ENCODE peak calls at places on chromosomes 7 and 10, in ten cellular contexts. T is left ventricle myocardium inferior, A is hepatocyte, Q is cardiac fibroblast, B is AG09309, F is BJ, X is fibroblast of lung, Z is choroid plexus epithelial cell, V is HFFc6, G is mucosa of descending colon. C is an unnamed sample.
A peak's percentile ranks its signal among the peaks of the same experiment; 100 is the strongest.

GRCh38 chr7:34090796-34091195 is 185.5 kb downstream of the BMPER start:
- DNase-seq in Z (no peak), F (no peak), T (no peak), A (no peak), G (no peak), B (no peak), V (no peak), Q (no peak), X (no peak), C (no peak)

GRCh38 chr10:127017406-127018297 is 112.4 kb downstream of the DOCK1 start:
- DNase-seq in G (no peak), A (no peak), B (no peak), Z (no peak), V (no peak), F (no peak), T (no peak), X (no peak), Q (no peak), C (no peak)

GRCh38 chr7:5284304-5285281 is 1.9 kb downstream of the SLC29A4 start:
- DNase-seq in T (no peak), B (no peak), A (peak; percentile 89), F (no peak), Q (peak; percentile 23), X (peak; percentile 24), V (no peak), G (no peak), Z (peak; percentile 36), C (no peak)

GRCh38 chr7:54956021-54956420 is 62.8 kb upstream of the EGFR start:
- DNase-seq in B (no peak), X (no peak), Z (no peak), G (no peak), Q (no peak), A (no peak), T (no peak), V (no peak), F (no peak), C (no peak)

GRCh38 chr10:77504870-77505257 is 132.7 kb downstream of the KCNMA1 start:
- DNase-seq in T (no peak), B (no peak), F (no peak), Z (peak; percentile 23), V (peak; percentile 57), G (no peak), A (peak; percentile 71), X (no peak), Q (no peak), C (peak; percentile 70)

GRCh38 chr7:49001610-49002033 is 77.3 kb downstream of the CDC14C start:
- DNase-seq in G (no peak), X (no peak), A (peak; percentile 64), Z (peak; percentile 1), V (no peak), T (no peak), Q (peak; percentile 2), B (no peak), F (no peak), C (no peak)

GRCh38 chr10:102643346-102644065 is 773 bp upstream of the TRIM8 start:
- DNase-seq in V (peak; percentile 75), Q (peak; percentile 88), X (peak; percentile 76), G (peak; percentile 78), A (peak; percentile 81), B (peak; percentile 27), Z (peak; percentile 82), T (peak; percentile 72), F (no peak), C (peak; percentile 87)

GRCh38 chr10:34890931-34891330 is 75.8 kb upstream of the PARD3 start:
- DNase-seq in Z (no peak), T (no peak), X (no peak), G (no peak), B (no peak), Q (no peak), A (no peak), F (no peak), V (no peak), C (no peak)

GRCh38 chr10:71213761-71214440 is 1.5 kb downstream of the UNC5B start:
- DNase-seq in T (no peak), V (peak; percentile 70), F (peak; percentile 82), X (peak; percentile 81), Q (peak; percentile 92), Z (peak; percentile 49), A (peak; percentile 56), B (peak; percentile 82), G (no peak), C (peak; percentile 81)

GRCh38 chr10:96719850-96720421 is 378 bp downstream of the PIK3AP1 start:
- DNase-seq in V (no peak), A (peak; percentile 66), Z (no peak), Q (no peak), G (peak; percentile 86), B (no peak), F (no peak), X (no peak), T (peak; percentile 72), C (peak; percentile 10)

GRCh38 chr10:64115471-64115870 is 594.3 kb downstream of the REEP3 start:
- DNase-seq in Z (no peak), Q (no peak), F (no peak), A (no peak), G (no peak), V (no peak), T (no peak), B (no peak), X (no peak), C (no peak)

GRCh38 chr7:35185908-35186731 is 67.8 kb downstream of the TBX20 start:
- DNase-seq in B (no peak), G (peak; percentile 45), F (no peak), V (no peak), A (peak; percentile 28), Q (peak; percentile 76), T (peak; percentile 58), Z (peak; percentile 33), X (peak; percentile 15), C (peak; percentile 64)

GRCh38 chr10:5589963-5590511 is 65.3 kb downstream of the CALML3 start:
- DNase-seq in T (no peak), Z (peak; percentile 58), A (no peak), X (peak; percentile 47), Q (peak; percentile 28), B (no peak), F (no peak), G (no peak), V (peak; percentile 28), C (no peak)

GRCh38 chr10:80684217-80684616 is 146.5 kb downstream of the SH2D4B start:
- DNase-seq in Q (peak; percentile 28), A (no peak), T (no peak), X (peak; percentile 3), G (no peak), B (no peak), F (no peak), V (peak; percentile 5), Z (peak; percentile 63), C (no peak)

GRCh38 chr7:102264367-102264891 is 22.2 kb upstream of the SH2B2 start:
- DNase-seq in A (no peak), F (no peak), T (no peak), G (no peak), V (no peak), X (peak; percentile 9), Z (peak; percentile 13), Q (no peak), B (no peak), C (peak; percentile 81)

GRCh38 chr7:116173051-116174028 is 37.0 kb upstream of the TES start:
- DNase-seq in T (no peak), A (peak; percentile 65), G (no peak), Q (peak; percentile 79), Z (peak; percentile 83), V (peak; percentile 42), F (no peak), X (peak; percentile 79), B (no peak), C (peak; percentile 74)

GRCh38 chr7:134905375-134905774 is 80.9 kb upstream of the AGBL3 start:
- DNase-seq in G (no peak), Q (peak; percentile 94), X (peak; percentile 95), T (peak; percentile 31), A (peak; percentile 62), V (peak; percentile 85), F (peak; percentile 74), Z (peak; percentile 95), B (peak; percentile 83), C (peak; percentile 85)
- TF ChIP-seq CTCF in G (no peak), Q (peak; percentile 59), X (peak; percentile 55), T (no peak), A (peak; percentile 20), V (peak; percentile 46), F (peak; percentile 58), Z (peak; percentile 65), B (peak; percentile 55), C (peak; percentile 32)

DNA sequence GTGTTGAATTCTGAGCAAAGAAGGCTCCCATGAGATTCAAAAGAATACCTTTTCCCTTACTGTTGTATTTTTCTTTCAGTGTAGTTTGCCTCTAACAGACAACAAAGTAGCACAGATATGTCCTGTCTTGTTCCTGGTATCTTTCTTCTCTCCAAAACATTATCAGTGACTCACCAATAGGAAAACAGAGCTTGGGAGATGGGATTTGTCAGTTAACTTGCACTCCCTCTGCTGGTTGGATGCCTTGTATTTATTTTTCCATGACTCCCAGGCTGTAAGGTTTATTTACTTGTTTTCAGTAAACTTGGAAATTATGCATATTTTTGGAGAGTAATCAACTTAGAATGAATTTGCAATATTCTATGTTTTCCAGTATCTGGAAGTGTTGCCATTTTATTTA is 129.7 kb downstream of the SAMD9 start:
- DNase-seq in Z (peak; percentile 83), F (no peak), Q (peak; percentile 65), G (no peak), A (peak; percentile 51), B (no peak), X (peak; percentile 69), V (peak; percentile 59), T (no peak), C (peak; percentile 20)
- TF ChIP-seq CTCF in Z (peak; percentile 68), F (peak; percentile 46), Q (peak; percentile 31), G (no peak), A (peak; percentile 46), B (peak; percentile 37), X (peak; percentile 50), V (peak; percentile 83), T (peak; percentile 54), C (peak; percentile 46)

GRCh38 chr7:67791918-67792317 is 795.3 kb downstream of the TYW1 start:
- DNase-seq in A (no peak), V (no peak), X (no peak), T (no peak), F (no peak), B (no peak), G (no peak), Q (no peak), Z (no peak), C (no peak)

GRCh38 chr7:67794544-67794943 is 797.9 kb downstream of the TYW1 start:
- DNase-seq in F (no peak), B (no peak), X (no peak), G (no peak), V (no peak), A (no peak), Z (no peak), Q (no peak), T (no peak), C (no peak)

GRCh38 chr7:67786021-67786420 is 789.4 kb downstream of the TYW1 start:
- DNase-seq in T (no peak), A (no peak), B (no peak), Q (no peak), F (no peak), V (no peak), Z (no peak), X (no peak), G (no peak), C (no peak)

GRCh38 chr7:67788689-67789088 is 792.1 kb downstream of the TYW1 start:
- DNase-seq in Q (peak; percentile 41), Z (peak; percentile 1), A (peak; percentile 49), F (no peak), G (no peak), X (peak; percentile 9), V (no peak), B (no peak), T (no peak), C (peak; percentile 53)
- TF ChIP-seq CTCF in Q (no peak), Z (peak; percentile 22), A (peak; percentile 67), F (peak; percentile 3), G (no peak), X (peak; percentile 34), V (peak; percentile 37), B (no peak), T (peak; percentile 40), C (peak; percentile 31)

GRCh38 chr7:64884913-64885370 is 18.1 kb upstream of the ZNF273 start:
- DNase-seq in F (no peak), Z (no peak), X (no peak), V (no peak), T (no peak), G (no peak), A (no peak), Q (no peak), B (no peak), C (no peak)
- TF ChIP-seq CTCF in F (no peak), Z (no peak), X (no peak), V (no peak), T (no peak), G (no peak), A (no peak), Q (no peak), B (no peak), C (no peak)

C was measured in foreskin fibroblast.